ENCODE peak calls at places on chromosome 4, in seven cellular contexts. J is fibroblast of pulmonary artery, F is neural progenitor cell, Y is WTC11, W is brain microvascular endothelial cell, Z is left ventricle myocardium inferior, A is SK-N-SH. B is an unnamed sample.

GRCh38 chr4:143616771-143617170 is 83.7 kb downstream of the FREM3 start:
- DNase-seq in W (peak), J (no peak), F (no peak), A (no peak), Y (no peak), Z (no peak), B (no peak)

GRCh38 chr4:88008133-88008621 is 742 bp downstream of the PKD2 start:
- DNase-seq in W (peak), F (peak), Y (peak), J (peak), Z (peak), A (peak), B (no peak)

GRCh38 chr4:145936142-145937020 is 2.2 kb downstream of the ZNF827 start:
- DNase-seq in W (peak), Z (peak), Y (peak), J (peak), F (peak), A (peak), B (no peak)

GRCh38 chr4:158051401-158052235 is 121.2 kb downstream of the GASK1B start:
- DNase-seq in J (peak), Z (peak), F (no peak), W (peak), A (no peak), Y (no peak), B (no peak)

GRCh38 chr4:25954293-25954904 is 40.4 kb downstream of the SMIM20 start:
- DNase-seq in A (no peak), F (no peak), J (no peak), Y (no peak), Z (no peak), W (no peak), B (no peak)

GRCh38 chr4:85905761-85906160 is 430.8 kb downstream of the ARHGAP24 start:
- DNase-seq in Y (no peak), A (no peak), W (no peak), F (no peak), Z (no peak), J (no peak), B (no peak)

GRCh38 chr4:15781427-15782095 is 3.4 kb downstream of the CD38 start:
- DNase-seq in W (no peak), Y (no peak), J (no peak), A (no peak), Z (no peak), F (no peak), B (peak)

GRCh38 chr4:26082565-26082964 is 168.5 kb downstream of the SMIM20 start:
- DNase-seq in Z (no peak), W (no peak), F (no peak), A (no peak), J (no peak), Y (no peak), B (no peak)

GRCh38 chr4:185115827-185116232 is 27.2 kb upstream of the SLC25A4 start:
- DNase-seq in Y (peak), F (peak), W (peak), J (peak), A (peak), Z (peak), B (no peak)

GRCh38 chr4:155546451-155546850 is 120.2 kb upstream of the GUCY1A1 start:
- DNase-seq in W (no peak), Z (no peak), A (no peak), F (no peak), Y (no peak), J (no peak), B (no peak)

GRCh38 chr4:141132689-141133145 is 552 bp downstream of the RNF150 start:
- DNase-seq in F (peak), A (peak), Z (peak), W (peak), J (peak), Y (peak), B (no peak)

GRCh38 chr4:148447672-148448071 is 5.5 kb upstream of the NR3C2 start:
- DNase-seq in J (peak), F (peak), Z (no peak), Y (no peak), A (no peak), W (no peak), B (no peak)

GRCh38 chr4:124743711-124744110 is 31.2 kb upstream of the ANKRD50 start:
- DNase-seq in A (no peak), F (no peak), Y (no peak), Z (no peak), J (no peak), W (no peak), B (no peak)

GRCh38 chr4:38230121-38230728 is 270.0 kb downstream of the PTTG2 start:
- DNase-seq in J (no peak), W (no peak), Y (no peak), A (no peak), Z (no peak), F (no peak), B (no peak)

GRCh38 chr4:97498875-97499274 is 644.4 kb downstream of the STPG2 start:
- DNase-seq in Y (no peak), Z (no peak), J (peak), A (no peak), W (peak), F (no peak), B (no peak)

GRCh38 chr4:176610594-176610993 is 182.1 kb downstream of the VEGFC start:
- DNase-seq in J (no peak), A (no peak), Z (no peak), W (no peak), F (no peak), Y (no peak), B (no peak)

GRCh38 chr4:159317203-159317602 is 214.3 kb downstream of the RAPGEF2 start:
- DNase-seq in F (no peak), Y (no peak), J (no peak), W (no peak), Z (no peak), A (no peak), B (no peak)

GRCh38 chr4:156999175-156999517 is 27.5 kb upstream of the PDGFC start:
- DNase-seq in Y (no peak), J (peak), A (no peak), W (peak), Z (no peak), F (no peak), B (no peak)

GRCh38 chr4:28247805-28248204 is 1387.2 kb downstream of the STIM2 start:
- DNase-seq in W (no peak), Y (no peak), F (no peak), Z (no peak), J (no peak), A (no peak), B (no peak)

GRCh38 chr4:46329118-46329976 is 60.6 kb downstream of the GABRA2 start:
- DNase-seq in A (peak), W (no peak), Y (peak), Z (no peak), F (peak), J (peak), B (no peak)
- TF ChIP-seq CTCF in A (peak), W (peak), Y (peak), Z (peak), F (peak), J (peak), B (no peak)

GRCh38 chr4:94127707-94128328 is 79.8 kb upstream of the SMARCAD1 start:
- DNase-seq in W (no peak), J (peak), F (peak), Z (no peak), Y (no peak), A (peak), B (no peak)
- TF ChIP-seq CTCF in W (peak), J (peak), F (peak), Z (peak), Y (peak), A (peak), B (peak)

GRCh38 chr4:121712001-121712655 is 15.3 kb upstream of the ANXA5 start:
- DNase-seq in J (no peak), A (no peak), W (no peak), F (no peak), Z (no peak), Y (no peak), B (no peak)

GRCh38 chr4:121707344-121707743 is 10.6 kb upstream of the ANXA5 start:
- DNase-seq in F (no peak), Z (no peak), J (no peak), A (no peak), W (no peak), Y (no peak), B (no peak)

GRCh38 chr4:121712783-121713182 is 16.0 kb upstream of the ANXA5 start:
- DNase-seq in F (no peak), J (no peak), W (no peak), Y (no peak), A (no peak), Z (no peak), B (no peak)

GRCh38 chr4:121711263-121712000 is 14.7 kb upstream of the ANXA5 start:
- DNase-seq in F (peak), A (peak), Z (peak), J (peak), Y (peak), W (peak), B (peak)

DNA sequence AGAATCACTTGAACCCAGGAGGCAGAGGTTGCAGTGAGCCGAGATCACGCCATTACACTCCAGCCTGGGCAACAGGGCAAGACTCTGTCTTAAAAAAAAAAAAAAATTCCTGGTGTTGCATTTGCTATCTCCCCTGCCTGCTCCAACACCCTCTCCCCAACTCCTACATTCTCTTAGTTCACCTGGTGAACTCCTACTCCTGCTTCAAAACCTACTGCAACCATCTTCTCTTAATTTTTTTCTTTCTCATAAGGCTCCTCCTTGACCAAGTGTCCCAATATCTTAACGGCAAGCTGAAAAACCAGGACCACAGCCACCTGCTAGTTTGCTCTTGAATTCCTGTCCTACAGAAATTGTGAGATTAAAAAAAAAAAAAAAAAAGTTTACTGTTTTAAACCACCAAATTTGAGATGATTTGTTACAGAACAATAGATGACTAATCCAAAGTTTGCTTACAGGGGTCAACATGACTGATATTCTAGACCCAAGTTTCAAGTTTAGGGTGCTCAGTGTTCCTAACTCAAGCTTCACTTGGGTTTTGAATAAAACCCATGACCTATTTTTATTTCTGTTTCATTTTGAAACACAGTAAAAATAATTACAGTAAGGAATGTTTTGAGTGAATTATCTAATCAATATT is 13.1 kb upstream of the ANXA5 start:
- DNase-seq in Z (no peak), F (no peak), Y (no peak), W (no peak), A (no peak), J (no peak), B (no peak)
- TF ChIP-seq CTCF in Z (no peak), F (no peak), Y (no peak), W (no peak), A (no peak), J (no peak), B (no peak)

GRCh38 chr4:80876810-80877209 is 153.7 kb upstream of the BMP3 start:
- DNase-seq in J (no peak), W (no peak), F (no peak), Y (no peak), Z (no peak), A (no peak), B (no peak)
- TF ChIP-seq CTCF in J (no peak), W (no peak), F (no peak), Y (no peak), Z (no peak), A (no peak), B (no peak)

GRCh38 chr4:108180513-108180912 is 11.8 kb upstream of the LEF1 start:
- DNase-seq in Z (no peak), W (no peak), F (no peak), J (no peak), A (no peak), Y (no peak), B (no peak)

GRCh38 chr4:108175966-108176365 is 7.2 kb upstream of the LEF1 start:
- DNase-seq in Z (no peak), F (no peak), J (no peak), A (no peak), Y (no peak), W (no peak), B (no peak)

GRCh38 chr4:108181704-108182103 is 13.0 kb upstream of the LEF1 start:
- DNase-seq in J (no peak), A (no peak), Z (no peak), Y (no peak), W (no peak), F (no peak), B (no peak)
- TF ChIP-seq CTCF in J (no peak), A (peak), Z (peak), Y (no peak), W (peak), F (peak), B (no peak)